ENCODE peak calls at places on chromosomes 13 and 19, in ten cellular contexts. E is neural progenitor cell, Z is neuronal stem cell, X is HepG2, U is H9, K is mesendoderm, G is GM23248, I is fibroblast of lung, H is MM.1S, L is IMR-90. V is an unnamed sample.

GRCh38 chr13:28822801-28823200 is 2.7 kb downstream of the MTUS2 start:
- DNase-seq in L (no peak), G (no peak), K (no peak), Z (no peak), X (no peak), U (no peak), H (no peak), I (no peak), E (no peak), V (no peak)

GRCh38 chr13:88601949-88602348 is 930.8 kb downstream of the SLITRK5 start:
- DNase-seq in U (no peak), L (no peak), I (no peak), K (no peak), E (no peak), Z (no peak), G (no peak), H (no peak), X (no peak), V (no peak)

GRCh38 chr19:17254636-17255035 is 8.9 kb upstream of the NR2F6 start:
- DNase-seq in K (no peak), Z (no peak), X (no peak), G (no peak), E (no peak), L (no peak), H (no peak), U (no peak), I (no peak), V (no peak)

GRCh38 chr13:20353973-20354372 is 121.9 kb upstream of the GJB6 start:
- DNase-seq in E (no peak), X (no peak), H (no peak), G (peak), U (no peak), I (peak), K (no peak), Z (no peak), L (peak), V (no peak)

GRCh38 chr19:41354343-41354974 is 737 bp upstream of the TGFB1 start:
- DNase-seq in K (no peak), U (no peak), H (no peak), Z (no peak), I (no peak), L (no peak), X (no peak), G (no peak), E (no peak), V (no peak)

GRCh38 chr13:26051231-26052135 is at the start of gene SHISA2:
- DNase-seq in U (peak), G (peak), H (peak), X (no peak), Z (peak), I (peak), E (peak), L (peak), K (peak), V (no peak)

GRCh38 chr19:34475975-34476594 is 5.5 kb upstream of the WTIP start:
- DNase-seq in E (no peak), X (no peak), G (peak), Z (no peak), L (peak), U (no peak), I (no peak), K (peak), H (no peak), V (no peak)

GRCh38 chr13:27274631-27275030 is 4.0 kb downstream of the RASL11A start:
- DNase-seq in E (no peak), G (no peak), X (no peak), I (no peak), H (no peak), U (peak), Z (no peak), K (no peak), L (no peak), V (no peak)

GRCh38 chr13:83167203-83167602 is 715.1 kb downstream of the SLITRK1 start:
- DNase-seq in L (no peak), H (no peak), E (no peak), X (no peak), K (no peak), Z (no peak), U (no peak), G (no peak), I (no peak), V (no peak)

GRCh38 chr13:53442979-53443378 is 414.4 kb downstream of the OLFM4 start:
- DNase-seq in H (no peak), I (no peak), K (no peak), L (no peak), U (no peak), E (no peak), G (no peak), X (no peak), Z (no peak), V (no peak)

GRCh38 chr19:34120846-34121639 is 51.3 kb upstream of the LSM14A start:
- DNase-seq in K (peak), H (peak), U (peak), I (peak), G (peak), L (peak), Z (no peak), E (peak), X (peak), V (no peak)

GRCh38 chr19:34500656-34501120 is 19.1 kb downstream of the WTIP start:
- DNase-seq in I (no peak), U (no peak), X (no peak), H (no peak), K (no peak), L (no peak), Z (no peak), E (no peak), G (no peak), V (no peak)

GRCh38 chr13:106034201-106034600 is 501.3 kb downstream of the EFNB2 start:
- DNase-seq in X (no peak), U (no peak), K (peak), G (peak), L (no peak), E (no peak), I (peak), Z (no peak), H (no peak), V (no peak)

GRCh38 chr19:20318616-20319015 is 151.6 kb downstream of the ZNF486 start:
- DNase-seq in H (no peak), X (no peak), U (no peak), E (no peak), K (no peak), I (no peak), Z (no peak), G (no peak), L (no peak), V (no peak)

GRCh38 chr13:49859568-49859967 is 67.1 kb upstream of the KPNA3 start:
- DNase-seq in L (peak), I (peak), U (no peak), H (no peak), K (no peak), X (peak), G (peak), E (no peak), Z (no peak), V (no peak)
- H3K9ac ChIP-seq in L (no peak), I (no peak), U (no peak), H (no peak), K (no peak), X (no peak), G (peak), E (no peak), Z (no peak), V (no peak)

GRCh38 chr19:32373614-32374295 is 28.3 kb downstream of the ZNF507 start:
- DNase-seq in K (peak), I (peak), X (peak), E (no peak), L (peak), Z (no peak), H (no peak), U (no peak), G (peak), V (no peak)
- H3K9ac ChIP-seq in K (no peak), I (no peak), X (peak), E (no peak), L (no peak), Z (no peak), H (no peak), U (no peak), G (peak), V (no peak)

GRCh38 chr13:30618938-30619289 is 1.2 kb downstream of the USPL1 start:
- DNase-seq in H (no peak), E (no peak), Z (no peak), U (no peak), I (no peak), G (no peak), X (no peak), L (no peak), K (no peak), V (no peak)

GRCh38 chr13:30616927-30617314 is 799 bp upstream of the USPL1 start:
- DNase-seq in H (peak), K (peak), U (no peak), I (peak), G (peak), Z (no peak), L (peak), E (peak), X (peak), V (peak)

GRCh38 chr13:30615851-30616311 is 1.8 kb upstream of the USPL1 start:
- DNase-seq in E (no peak), I (peak), X (peak), L (peak), Z (no peak), G (peak), K (no peak), U (no peak), H (peak), V (no peak)

GRCh38 chr13:30618186-30618937 is 642 bp downstream of the USPL1 start:
- DNase-seq in U (no peak), G (peak), L (no peak), I (peak), E (peak), X (peak), K (no peak), Z (peak), H (peak), V (no peak)

DNA sequence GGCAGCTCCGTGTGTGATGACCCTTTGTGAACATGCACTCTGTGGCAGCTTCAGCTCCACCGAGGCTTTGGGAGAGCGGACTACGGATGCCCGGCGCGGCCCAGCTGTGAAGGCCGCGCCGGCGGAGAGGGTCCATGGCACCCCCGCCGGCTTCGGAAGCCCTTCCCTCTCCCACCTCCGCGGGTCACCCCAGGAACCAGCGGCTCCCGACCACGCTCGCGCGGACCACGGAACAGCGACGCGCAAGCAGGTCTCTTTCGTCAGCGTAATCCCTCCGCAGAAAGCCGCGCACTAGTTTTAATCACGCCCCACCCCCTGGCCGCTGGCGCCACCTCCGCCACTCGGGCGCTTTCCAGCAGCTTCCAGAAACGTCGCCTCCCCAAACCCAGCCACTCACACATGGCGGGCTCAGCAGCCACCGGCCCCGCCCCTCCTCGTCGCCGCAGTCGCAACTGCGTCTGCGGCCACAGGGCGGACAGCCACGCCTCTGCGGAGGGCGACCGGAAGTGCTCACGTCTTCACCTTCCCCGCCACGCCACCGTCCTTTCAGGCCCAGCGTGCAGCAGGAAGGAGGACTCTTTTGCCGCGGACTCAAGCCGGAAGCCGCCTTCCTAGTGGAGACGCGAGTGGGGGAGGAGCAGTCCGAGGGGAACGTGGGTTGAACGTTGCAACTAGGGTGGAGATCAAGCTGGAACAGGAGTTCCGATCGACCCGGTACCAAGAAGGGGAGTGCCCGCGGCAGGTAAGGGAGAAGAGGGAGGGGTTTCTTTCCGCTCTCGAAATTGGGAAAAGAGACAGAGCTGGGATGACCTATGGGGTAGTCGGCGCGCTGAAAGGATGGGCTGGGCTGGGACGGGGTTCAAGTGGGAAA is at the start of gene USPL1:
- DNase-seq in X (peak), Z (peak), G (peak), E (peak), I (peak), K (peak), U (peak), H (peak), L (peak), V (peak)
- H3K9ac ChIP-seq in X (peak), Z (peak), G (peak), E (peak), I (peak), K (peak), U (peak), H (peak), L (peak), V (peak)

GRCh38 chr19:44748426-44749254 is at the start of gene BCL3:
- DNase-seq in X (no peak), H (peak), I (no peak), K (no peak), G (peak), Z (no peak), L (no peak), U (no peak), E (peak), V (no peak)
- H3K9ac ChIP-seq in X (peak), H (peak), I (peak), K (peak), G (peak), Z (no peak), L (peak), U (no peak), E (no peak), V (peak)

GRCh38 chr13:32309812-32310706 is 5.1 kb downstream of the ZAR1L start:
- DNase-seq in H (peak), U (peak), K (peak), Z (peak), I (peak), G (peak), E (peak), L (peak), X (peak), V (no peak)
- H3K9ac ChIP-seq in H (peak), U (no peak), K (no peak), Z (no peak), I (no peak), G (peak), E (no peak), L (peak), X (peak), V (peak)

GRCh38 chr19:13929956-13930355 is 8.3 kb downstream of the PODNL1 start:
- DNase-seq in I (no peak), U (no peak), H (no peak), E (no peak), Z (no peak), X (no peak), G (no peak), L (no peak), K (no peak), V (no peak)
- H3K9ac ChIP-seq in I (no peak), U (no peak), H (no peak), E (no peak), Z (no peak), X (no peak), G (no peak), L (no peak), K (no peak), V (peak)

V was measured in NT2/D1.